ENCODE peak calls at places on chromosome 15, in seven cellular contexts. One of them, this sample, is unnamed.

GRCh38 chr15:64527263-64527984 is 67.0 kb downstream of the ZNF609 start:
- DNase-seq in foreskin fibroblast: peak; percentile 67
- DNase-seq in stimulated activated CD4-positive, alpha-beta T cell treated with anti-CD3 and anti-CD28 coated beads, Interleukin-4, amount 100 ng/mL, for 24 hours: no peak
- DNase-seq in H4: peak; percentile 21
- DNase-seq in NCI-H748 treated with DMSO at 0.1 percent for 48 hours: no peak
- DNase-seq in stimulated activated CD8-positive, alpha-beta memory T cell treated with anti-CD3 and anti-CD28 coated beads, Interleukin-15, amount 100 ng/mL, for 1 hour: no peak
- DNase-seq in B cell: no peak
- DNase-seq in this sample: no peak

GRCh38 chr15:94542391-94542790 is 311.0 kb downstream of the MCTP2 start:
- DNase-seq in H4: no peak
- DNase-seq in NCI-H748 treated with DMSO at 0.1 percent for 48 hours: no peak
- DNase-seq in stimulated activated CD8-positive, alpha-beta memory T cell treated with anti-CD3 and anti-CD28 coated beads, Interleukin-15, amount 100 ng/mL, for 1 hour: no peak
- DNase-seq in B cell: no peak
- DNase-seq in foreskin fibroblast: no peak
- DNase-seq in stimulated activated CD4-positive, alpha-beta T cell treated with anti-CD3 and anti-CD28 coated beads, Interleukin-4, amount 100 ng/mL, for 24 hours: no peak
- DNase-seq in this sample: no peak

GRCh38 chr15:31136016-31136415 is 34.5 kb upstream of the TRPM1 start:
- DNase-seq in stimulated activated CD8-positive, alpha-beta memory T cell treated with anti-CD3 and anti-CD28 coated beads, Interleukin-15, amount 100 ng/mL, for 1 hour: no peak
- DNase-seq in foreskin fibroblast: no peak
- DNase-seq in stimulated activated CD4-positive, alpha-beta T cell treated with anti-CD3 and anti-CD28 coated beads, Interleukin-4, amount 100 ng/mL, for 24 hours: no peak
- DNase-seq in B cell: no peak
- DNase-seq in H4: no peak
- DNase-seq in NCI-H748 treated with DMSO at 0.1 percent for 48 hours: no peak
- DNase-seq in this sample: no peak

GRCh38 chr15:83108266-83109219 is 1.1 kb downstream of the TM6SF1 start:
- DNase-seq in stimulated activated CD4-positive, alpha-beta T cell treated with anti-CD3 and anti-CD28 coated beads, Interleukin-4, amount 100 ng/mL, for 24 hours: no peak
- DNase-seq in stimulated activated CD8-positive, alpha-beta memory T cell treated with anti-CD3 and anti-CD28 coated beads, Interleukin-15, amount 100 ng/mL, for 1 hour: no peak
- DNase-seq in foreskin fibroblast: no peak
- DNase-seq in H4: peak; percentile 23
- DNase-seq in NCI-H748 treated with DMSO at 0.1 percent for 48 hours: no peak
- DNase-seq in B cell: peak; percentile 52
- DNase-seq in this sample: peak; percentile 71

GRCh38 chr15:52745326-52746161 is 44.6 kb downstream of the ONECUT1 start:
- DNase-seq in stimulated activated CD4-positive, alpha-beta T cell treated with anti-CD3 and anti-CD28 coated beads, Interleukin-4, amount 100 ng/mL, for 24 hours: no peak
- DNase-seq in foreskin fibroblast: no peak
- DNase-seq in stimulated activated CD8-positive, alpha-beta memory T cell treated with anti-CD3 and anti-CD28 coated beads, Interleukin-15, amount 100 ng/mL, for 1 hour: no peak
- DNase-seq in H4: no peak
- DNase-seq in NCI-H748 treated with DMSO at 0.1 percent for 48 hours: no peak
- DNase-seq in B cell: no peak
- DNase-seq in this sample: no peak

GRCh38 chr15:60101416-60101815 is 97.3 kb downstream of the FOXB1 start:
- DNase-seq in foreskin fibroblast: no peak
- DNase-seq in stimulated activated CD4-positive, alpha-beta T cell treated with anti-CD3 and anti-CD28 coated beads, Interleukin-4, amount 100 ng/mL, for 24 hours: no peak
- DNase-seq in H4: no peak
- DNase-seq in stimulated activated CD8-positive, alpha-beta memory T cell treated with anti-CD3 and anti-CD28 coated beads, Interleukin-15, amount 100 ng/mL, for 1 hour: no peak
- DNase-seq in B cell: no peak
- DNase-seq in NCI-H748 treated with DMSO at 0.1 percent for 48 hours: no peak
- DNase-seq in this sample: no peak

GRCh38 chr15:72970965-72971746 is 81.1 kb upstream of the NEO1 start:
- DNase-seq in stimulated activated CD4-positive, alpha-beta T cell treated with anti-CD3 and anti-CD28 coated beads, Interleukin-4, amount 100 ng/mL, for 24 hours: no peak
- DNase-seq in H4: no peak
- DNase-seq in foreskin fibroblast: peak; percentile 18
- DNase-seq in B cell: no peak
- DNase-seq in stimulated activated CD8-positive, alpha-beta memory T cell treated with anti-CD3 and anti-CD28 coated beads, Interleukin-15, amount 100 ng/mL, for 1 hour: no peak
- DNase-seq in NCI-H748 treated with DMSO at 0.1 percent for 48 hours: no peak
- DNase-seq in this sample: no peak

GRCh38 chr15:66138096-66138783 is 115.3 kb downstream of the MEGF11 start:
- DNase-seq in B cell: no peak
- DNase-seq in stimulated activated CD8-positive, alpha-beta memory T cell treated with anti-CD3 and anti-CD28 coated beads, Interleukin-15, amount 100 ng/mL, for 1 hour: no peak
- DNase-seq in NCI-H748 treated with DMSO at 0.1 percent for 48 hours: peak; percentile 11
- DNase-seq in H4: no peak
- DNase-seq in stimulated activated CD4-positive, alpha-beta T cell treated with anti-CD3 and anti-CD28 coated beads, Interleukin-4, amount 100 ng/mL, for 24 hours: no peak
- DNase-seq in foreskin fibroblast: no peak
- DNase-seq in this sample: no peak

GRCh38 chr15:67037694-67038093 is 27.7 kb upstream of the SMAD3 start:
- DNase-seq in foreskin fibroblast: no peak
- DNase-seq in H4: no peak
- DNase-seq in B cell: no peak
- DNase-seq in stimulated activated CD4-positive, alpha-beta T cell treated with anti-CD3 and anti-CD28 coated beads, Interleukin-4, amount 100 ng/mL, for 24 hours: no peak
- DNase-seq in NCI-H748 treated with DMSO at 0.1 percent for 48 hours: no peak
- DNase-seq in stimulated activated CD8-positive, alpha-beta memory T cell treated with anti-CD3 and anti-CD28 coated beads, Interleukin-15, amount 100 ng/mL, for 1 hour: no peak
- DNase-seq in this sample: no peak

GRCh38 chr15:60695713-60696522 is 217.0 kb upstream of the ICE2 start:
- DNase-seq in foreskin fibroblast: no peak
- DNase-seq in stimulated activated CD4-positive, alpha-beta T cell treated with anti-CD3 and anti-CD28 coated beads, Interleukin-4, amount 100 ng/mL, for 24 hours: peak; percentile 90
- DNase-seq in H4: no peak
- DNase-seq in B cell: no peak
- DNase-seq in NCI-H748 treated with DMSO at 0.1 percent for 48 hours: no peak
- DNase-seq in stimulated activated CD8-positive, alpha-beta memory T cell treated with anti-CD3 and anti-CD28 coated beads, Interleukin-15, amount 100 ng/mL, for 1 hour: peak; percentile 6
- DNase-seq in this sample: peak; percentile 71

GRCh38 chr15:66505818-66506217 is 692 bp downstream of the ZWILCH start:
- DNase-seq in NCI-H748 treated with DMSO at 0.1 percent for 48 hours: no peak
- DNase-seq in stimulated activated CD8-positive, alpha-beta memory T cell treated with anti-CD3 and anti-CD28 coated beads, Interleukin-15, amount 100 ng/mL, for 1 hour: no peak
- DNase-seq in stimulated activated CD4-positive, alpha-beta T cell treated with anti-CD3 and anti-CD28 coated beads, Interleukin-4, amount 100 ng/mL, for 24 hours: no peak
- DNase-seq in B cell: no peak
- DNase-seq in foreskin fibroblast: no peak
- DNase-seq in H4: no peak
- DNase-seq in this sample: no peak

GRCh38 chr15:77025941-77026411 is 31.1 kb downstream of the PSTPIP1 start:
- DNase-seq in B cell: no peak
- DNase-seq in NCI-H748 treated with DMSO at 0.1 percent for 48 hours: no peak
- DNase-seq in foreskin fibroblast: no peak
- DNase-seq in stimulated activated CD4-positive, alpha-beta T cell treated with anti-CD3 and anti-CD28 coated beads, Interleukin-4, amount 100 ng/mL, for 24 hours: no peak
- DNase-seq in H4: no peak
- DNase-seq in stimulated activated CD8-positive, alpha-beta memory T cell treated with anti-CD3 and anti-CD28 coated beads, Interleukin-15, amount 100 ng/mL, for 1 hour: no peak
- DNase-seq in this sample: no peak

GRCh38 chr15:25766421-25766820 is 96.7 kb downstream of the ATP10A start:
- DNase-seq in stimulated activated CD8-positive, alpha-beta memory T cell treated with anti-CD3 and anti-CD28 coated beads, Interleukin-15, amount 100 ng/mL, for 1 hour: no peak
- DNase-seq in H4: no peak
- DNase-seq in B cell: no peak
- DNase-seq in foreskin fibroblast: no peak
- DNase-seq in stimulated activated CD4-positive, alpha-beta T cell treated with anti-CD3 and anti-CD28 coated beads, Interleukin-4, amount 100 ng/mL, for 24 hours: no peak
- DNase-seq in NCI-H748 treated with DMSO at 0.1 percent for 48 hours: no peak
- DNase-seq in this sample: peak; percentile 1

GRCh38 chr15:41892621-41893421 is 1.0 kb downstream of the SPTBN5 start:
- DNase-seq in B cell: no peak
- DNase-seq in stimulated activated CD4-positive, alpha-beta T cell treated with anti-CD3 and anti-CD28 coated beads, Interleukin-4, amount 100 ng/mL, for 24 hours: no peak
- DNase-seq in NCI-H748 treated with DMSO at 0.1 percent for 48 hours: no peak
- DNase-seq in H4: no peak
- DNase-seq in foreskin fibroblast: no peak
- DNase-seq in stimulated activated CD8-positive, alpha-beta memory T cell treated with anti-CD3 and anti-CD28 coated beads, Interleukin-15, amount 100 ng/mL, for 1 hour: no peak
- DNase-seq in this sample: no peak

GRCh38 chr15:71335591-71335990 is 220.3 kb downstream of the THSD4 start:
- DNase-seq in H4: no peak
- DNase-seq in stimulated activated CD4-positive, alpha-beta T cell treated with anti-CD3 and anti-CD28 coated beads, Interleukin-4, amount 100 ng/mL, for 24 hours: no peak
- DNase-seq in B cell: no peak
- DNase-seq in NCI-H748 treated with DMSO at 0.1 percent for 48 hours: no peak
- DNase-seq in foreskin fibroblast: no peak
- DNase-seq in stimulated activated CD8-positive, alpha-beta memory T cell treated with anti-CD3 and anti-CD28 coated beads, Interleukin-15, amount 100 ng/mL, for 1 hour: no peak
- DNase-seq in this sample: no peak

GRCh38 chr15:98635848-98636247 is 12.5 kb upstream of the IGF1R start:
- DNase-seq in H4: no peak
- DNase-seq in NCI-H748 treated with DMSO at 0.1 percent for 48 hours: no peak
- DNase-seq in stimulated activated CD8-positive, alpha-beta memory T cell treated with anti-CD3 and anti-CD28 coated beads, Interleukin-15, amount 100 ng/mL, for 1 hour: no peak
- DNase-seq in foreskin fibroblast: no peak
- DNase-seq in B cell: no peak
- DNase-seq in stimulated activated CD4-positive, alpha-beta T cell treated with anti-CD3 and anti-CD28 coated beads, Interleukin-4, amount 100 ng/mL, for 24 hours: no peak
- DNase-seq in this sample: no peak

GRCh38 chr15:84911879-84912660 is 27.6 kb downstream of the SLC28A1 start:
- DNase-seq in NCI-H748 treated with DMSO at 0.1 percent for 48 hours: no peak
- DNase-seq in B cell: no peak
- DNase-seq in foreskin fibroblast: peak; percentile 97
- DNase-seq in H4: peak; percentile 69
- DNase-seq in stimulated activated CD8-positive, alpha-beta memory T cell treated with anti-CD3 and anti-CD28 coated beads, Interleukin-15, amount 100 ng/mL, for 1 hour: no peak
- DNase-seq in stimulated activated CD4-positive, alpha-beta T cell treated with anti-CD3 and anti-CD28 coated beads, Interleukin-4, amount 100 ng/mL, for 24 hours: no peak
- DNase-seq in this sample: no peak

GRCh38 chr15:57547243-57547755 is 44.4 kb upstream of the MYZAP start:
- DNase-seq in stimulated activated CD8-positive, alpha-beta memory T cell treated with anti-CD3 and anti-CD28 coated beads, Interleukin-15, amount 100 ng/mL, for 1 hour: no peak
- DNase-seq in stimulated activated CD4-positive, alpha-beta T cell treated with anti-CD3 and anti-CD28 coated beads, Interleukin-4, amount 100 ng/mL, for 24 hours: no peak
- DNase-seq in foreskin fibroblast: no peak
- DNase-seq in NCI-H748 treated with DMSO at 0.1 percent for 48 hours: no peak
- DNase-seq in H4: no peak
- DNase-seq in B cell: no peak
- DNase-seq in this sample: no peak

GRCh38 chr15:62497356-62497755 is 332.3 kb upstream of the C2CD4B start:
- DNase-seq in H4: no peak
- DNase-seq in B cell: no peak
- DNase-seq in stimulated activated CD4-positive, alpha-beta T cell treated with anti-CD3 and anti-CD28 coated beads, Interleukin-4, amount 100 ng/mL, for 24 hours: no peak
- DNase-seq in stimulated activated CD8-positive, alpha-beta memory T cell treated with anti-CD3 and anti-CD28 coated beads, Interleukin-15, amount 100 ng/mL, for 1 hour: no peak
- DNase-seq in foreskin fibroblast: peak; percentile 32
- DNase-seq in NCI-H748 treated with DMSO at 0.1 percent for 48 hours: no peak
- DNase-seq in this sample: no peak

GRCh38 chr15:92808611-92809063 is 91.5 kb upstream of the CHD2 start:
- DNase-seq in H4: peak; percentile 41
- DNase-seq in stimulated activated CD8-positive, alpha-beta memory T cell treated with anti-CD3 and anti-CD28 coated beads, Interleukin-15, amount 100 ng/mL, for 1 hour: no peak
- DNase-seq in foreskin fibroblast: no peak
- DNase-seq in NCI-H748 treated with DMSO at 0.1 percent for 48 hours: peak; percentile 23
- DNase-seq in stimulated activated CD4-positive, alpha-beta T cell treated with anti-CD3 and anti-CD28 coated beads, Interleukin-4, amount 100 ng/mL, for 24 hours: no peak
- DNase-seq in B cell: no peak
- DNase-seq in this sample: no peak

GRCh38 chr15:65362491-65362890 is 15.3 kb downstream of the IGDCC3 start:
- DNase-seq in stimulated activated CD4-positive, alpha-beta T cell treated with anti-CD3 and anti-CD28 coated beads, Interleukin-4, amount 100 ng/mL, for 24 hours: no peak
- DNase-seq in H4: no peak
- DNase-seq in stimulated activated CD8-positive, alpha-beta memory T cell treated with anti-CD3 and anti-CD28 coated beads, Interleukin-15, amount 100 ng/mL, for 1 hour: no peak
- DNase-seq in NCI-H748 treated with DMSO at 0.1 percent for 48 hours: no peak
- DNase-seq in B cell: no peak
- DNase-seq in foreskin fibroblast: no peak
- DNase-seq in this sample: no peak

GRCh38 chr15:66931768-66932633 is 133.4 kb upstream of the SMAD3 start:
- DNase-seq in foreskin fibroblast: peak; percentile 49
- DNase-seq in stimulated activated CD4-positive, alpha-beta T cell treated with anti-CD3 and anti-CD28 coated beads, Interleukin-4, amount 100 ng/mL, for 24 hours: no peak
- DNase-seq in NCI-H748 treated with DMSO at 0.1 percent for 48 hours: no peak
- DNase-seq in stimulated activated CD8-positive, alpha-beta memory T cell treated with anti-CD3 and anti-CD28 coated beads, Interleukin-15, amount 100 ng/mL, for 1 hour: no peak
- DNase-seq in B cell: no peak
- DNase-seq in H4: peak; percentile 59
- DNase-seq in this sample: no peak

GRCh38 chr15:92907880-92908279 is 7.8 kb downstream of the CHD2 start:
- DNase-seq in NCI-H748 treated with DMSO at 0.1 percent for 48 hours: no peak
- DNase-seq in H4: peak; percentile 42
- DNase-seq in foreskin fibroblast: peak; percentile 78
- DNase-seq in stimulated activated CD4-positive, alpha-beta T cell treated with anti-CD3 and anti-CD28 coated beads, Interleukin-4, amount 100 ng/mL, for 24 hours: peak; percentile 50
- DNase-seq in stimulated activated CD8-positive, alpha-beta memory T cell treated with anti-CD3 and anti-CD28 coated beads, Interleukin-15, amount 100 ng/mL, for 1 hour: no peak
- DNase-seq in B cell: no peak
- DNase-seq in this sample: no peak

GRCh38 chr15:60970246-60971170 is 258.6 kb downstream of the RORA start:
- DNase-seq in H4: no peak
- DNase-seq in B cell: no peak
- DNase-seq in stimulated activated CD4-positive, alpha-beta T cell treated with anti-CD3 and anti-CD28 coated beads, Interleukin-4, amount 100 ng/mL, for 24 hours: no peak
- DNase-seq in stimulated activated CD8-positive, alpha-beta memory T cell treated with anti-CD3 and anti-CD28 coated beads, Interleukin-15, amount 100 ng/mL, for 1 hour: no peak
- DNase-seq in NCI-H748 treated with DMSO at 0.1 percent for 48 hours: no peak
- DNase-seq in foreskin fibroblast: no peak
- DNase-seq in this sample: no peak

This sample was measured in activated CD8-positive, alpha-beta T cell treated with anti-CD3 and anti-CD28 coated beads, Interleukin-2, amount 10 ng/mL, durations not matched to agents 7 days and 5 days.